ENCODE peak calls at places on chromosome 9, in six cellular contexts. G, Y, C, N, X and W are unnamed samples.

GRCh38 chr9:120876842-120877240 is at the start of gene PHF19:
- DNase-seq in G (no peak), Y (peak; percentile 67), C (peak; percentile 58), N (peak; percentile 16), X (no peak), W (no peak)

GRCh38 chr9:133957328-133957727 is 34.8 kb downstream of the VAV2 start:
- DNase-seq in G (no peak), Y (peak; percentile 68), C (no peak), N (no peak), X (no peak), W (no peak)

GRCh38 chr9:5002811-5003210 is 17.7 kb downstream of the JAK2 start:
- DNase-seq in G (no peak), Y (no peak), C (no peak), N (no peak), X (no peak), W (no peak)

GRCh38 chr9:111399772-111400563 is 69.9 kb upstream of the OR2K2 start:
- DNase-seq in G (peak; percentile 22), Y (peak; percentile 80), C (no peak), N (no peak), X (no peak), W (no peak)

GRCh38 chr9:135523521-135524129 is 2.4 kb downstream of the LCN1 start:
- DNase-seq in G (no peak), Y (peak; percentile 61), C (no peak), N (no peak), X (no peak), W (peak; percentile 15)

GRCh38 chr9:2818486-2819121 is 25.3 kb downstream of the PUM3 start:
- DNase-seq in G (no peak), Y (no peak), C (no peak), N (no peak), X (no peak), W (no peak)

GRCh38 chr9:78607853-78608252 is 310.9 kb downstream of the PSAT1 start:
- DNase-seq in G (no peak), Y (no peak), C (no peak), N (no peak), X (no peak), W (no peak)

GRCh38 chr9:6566409-6567139 is 79.0 kb downstream of the GLDC start:
- DNase-seq in G (no peak), Y (no peak), C (peak; percentile 22), N (no peak), X (no peak), W (no peak)

GRCh38 chr9:136863623-136864273 is 2.4 kb downstream of the EDF1 start:
- DNase-seq in G (no peak), Y (no peak), C (no peak), N (no peak), X (no peak), W (no peak)

GRCh38 chr9:18077941-18078678 is 395.8 kb upstream of the ADAMTSL1 start:
- DNase-seq in G (no peak), Y (no peak), C (no peak), N (no peak), X (no peak), W (no peak)

GRCh38 chr9:134217431-134218210 is 53.3 kb upstream of the RNU6ATAC start:
- DNase-seq in G (no peak), Y (peak; percentile 85), C (no peak), N (no peak), X (no peak), W (no peak)

GRCh38 chr9:137924761-137925369 is 47.3 kb downstream of the CACNA1B start:
- DNase-seq in G (no peak), Y (no peak), C (no peak), N (no peak), X (no peak), W (no peak)

GRCh38 chr9:4375424-4376195 is 75.7 kb upstream of the GLIS3 start:
- DNase-seq in G (no peak), Y (no peak), C (no peak), N (no peak), X (peak; percentile 38), W (no peak)

GRCh38 chr9:111301195-111301594 is 28.8 kb downstream of the OR2K2 start:
- DNase-seq in G (no peak), Y (no peak), C (no peak), N (no peak), X (no peak), W (no peak)

GRCh38 chr9:121581775-121582600 is 69.4 kb upstream of the DAB2IP start:
- DNase-seq in G (no peak), Y (no peak), C (no peak), N (no peak), X (no peak), W (no peak)

GRCh38 chr9:81804306-81804705 is 115.0 kb upstream of the TLE1 start:
- DNase-seq in G (no peak), Y (no peak), C (no peak), N (no peak), X (no peak), W (no peak)

GRCh38 chr9:127780126-127780885 is 1.8 kb upstream of the SH2D3C start:
- DNase-seq in G (no peak), Y (peak; percentile 57), C (no peak), N (no peak), X (no peak), W (no peak)
- H3K27ac ChIP-seq in G (peak overlapping the region; percentile 23), Y (no peak overlapping the region), C (no peak overlapping the region), N (peak overlapping the region; percentile 82), X (peak overlapping the region; percentile 11), W (peak overlapping the region; percentile 77)

GRCh38 chr9:16705121-16705604 is 165.3 kb downstream of the BNC2 start:
- DNase-seq in G (peak; percentile 66), Y (peak; percentile 90), C (peak; percentile 79), N (no peak), X (peak; percentile 93), W (peak; percentile 19)
- H3K4me1 ChIP-seq in G (peaks cover 38% of the 10 kb centered on the region), Y (peaks cover 6% of the 10 kb centered on the region), C (peaks cover 9% of the 10 kb centered on the region), N (no peaks in the 10 kb centered on the region), X (peaks cover 14% of the 10 kb centered on the region), W (peaks cover 4% of the 10 kb centered on the region)

GRCh38 chr9:116209406-116210116 is 56.0 kb downstream of the PAPPA start:
- DNase-seq in G (no peak), Y (no peak), C (no peak), N (no peak), X (no peak), W (no peak)
- H3K27me3 ChIP-seq in G (no peaks in the 10 kb centered on the region), Y (no peaks in the 10 kb centered on the region), C (no peaks in the 10 kb centered on the region), N (no peaks in the 10 kb centered on the region), X (no peaks in the 10 kb centered on the region), W (no peaks in the 10 kb centered on the region)

DNA sequence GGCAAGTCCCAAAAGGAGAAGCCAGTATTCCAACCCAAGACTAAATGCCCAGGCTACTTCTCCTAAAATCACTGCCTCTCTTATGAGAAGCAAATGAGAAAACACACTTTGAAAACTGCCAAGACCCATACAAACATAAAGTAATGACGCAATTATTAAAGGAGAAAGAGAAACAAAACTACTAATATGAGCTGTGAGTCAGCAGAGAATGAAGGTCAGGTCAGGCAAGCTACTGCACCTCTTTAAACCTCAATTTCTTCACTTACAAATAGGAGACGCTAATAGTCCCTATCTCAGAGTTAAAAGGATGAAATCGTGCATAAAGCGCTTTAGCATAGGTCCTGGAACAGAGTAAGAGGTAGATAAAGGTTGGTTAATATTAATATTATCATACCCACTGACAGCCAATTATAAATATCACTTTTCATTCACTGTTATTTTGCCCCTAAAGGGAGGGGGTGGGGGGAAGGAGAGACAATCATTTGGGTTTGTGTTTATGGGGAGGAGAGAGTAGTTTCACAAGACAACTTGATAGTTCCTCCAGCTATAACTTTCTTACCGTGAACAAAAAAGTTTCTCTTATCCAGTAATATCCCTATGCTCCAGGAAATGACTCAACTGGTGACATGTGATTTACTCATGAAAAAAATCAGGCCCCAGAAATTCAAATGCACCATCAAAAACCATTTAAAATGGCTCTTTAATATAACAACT is 3.6 kb downstream of the PSMB7 start:
- DNase-seq in G (no peak), Y (no peak), C (no peak), N (no peak), X (no peak), W (no peak)
- H3K27ac ChIP-seq in G (no peak overlapping the region), Y (no peak overlapping the region), C (no peak overlapping the region), N (no peak overlapping the region), X (no peak overlapping the region), W (no peak overlapping the region)

GRCh38 chr9:38062106-38062497 is 6.9 kb downstream of the SHB start:
- DNase-seq in G (no peak), Y (no peak), C (no peak), N (no peak), X (no peak), W (no peak)

GRCh38 chr9:38060688-38061087 is 8.3 kb downstream of the SHB start:
- DNase-seq in G (no peak), Y (no peak), C (no peak), N (no peak), X (no peak), W (no peak)

GRCh38 chr9:38062498-38063362 is 6.3 kb downstream of the SHB start:
- DNase-seq in G (no peak), Y (peak; percentile 40), C (no peak), N (no peak), X (no peak), W (no peak)

GRCh38 chr9:38063363-38063707 is 5.7 kb downstream of the SHB start:
- DNase-seq in G (no peak), Y (peak; percentile 45), C (no peak), N (no peak), X (no peak), W (no peak)

GRCh38 chr9:38061326-38061947 is 7.6 kb downstream of the SHB start:
- DNase-seq in G (no peak), Y (peak; percentile 45), C (no peak), N (no peak), X (no peak), W (no peak)
- H3K4me1 ChIP-seq in G (peaks cover 52% of the 10 kb centered on the region), Y (peaks cover 24% of the 10 kb centered on the region), C (no peaks in the 10 kb centered on the region), N (no peaks in the 10 kb centered on the region), X (peaks cover 51% of the 10 kb centered on the region), W (no peaks in the 10 kb centered on the region)

DNA sequence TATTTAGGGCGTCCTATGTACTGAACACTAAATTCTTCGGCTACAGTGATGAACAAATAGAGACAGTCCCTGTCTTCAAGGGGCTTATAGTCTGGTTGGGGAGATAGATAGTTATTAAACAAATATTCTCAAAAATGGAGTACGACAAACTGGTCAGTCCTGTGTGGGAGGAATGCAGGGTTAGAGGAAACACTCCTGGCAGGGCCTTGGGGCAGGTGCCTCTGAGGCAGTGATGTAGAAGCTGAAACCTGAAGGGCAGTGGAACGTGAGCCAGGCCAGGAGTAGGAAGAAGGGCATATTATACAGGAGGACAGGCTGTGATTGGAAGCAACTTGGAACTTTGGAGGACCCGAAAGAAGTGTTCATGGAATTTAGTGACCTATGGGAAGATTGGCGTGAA is 133.4 kb downstream of the AOPEP start:
- DNase-seq in G (no peak), Y (no peak), C (no peak), N (no peak), X (no peak), W (no peak)
- H3K27me3 ChIP-seq in G (no peaks in the 10 kb centered on the region), Y (no peaks in the 10 kb centered on the region), C (no peaks in the 10 kb centered on the region), N (no peaks in the 10 kb centered on the region), X (no peaks in the 10 kb centered on the region), W (no peaks in the 10 kb centered on the region)